ENCODE peak calls at places on chromosomes 2 and 18, in eight cellular contexts. One of them, this sample, is unnamed.

GRCh38 chr2:37230581-37230980 is 815 bp downstream of the CEBPZ start:
- DNase-seq in ureter: no peak
- DNase-seq in RPMI8226: no peak
- DNase-seq in T-helper 2 cell: no peak
- DNase-seq in activated T-cell treated with anti-CD3 and anti-CD28 coated beads for 1 hour: no peak
- DNase-seq in EL: peak
- DNase-seq in GM13977: no peak
- DNase-seq in nephron progenitor cell: peak
- DNase-seq in this sample: no peak

GRCh38 chr18:394276-394996 is 106.1 kb downstream of the COLEC12 start:
- DNase-seq in ureter: no peak
- DNase-seq in EL: no peak
- DNase-seq in T-helper 2 cell: no peak
- DNase-seq in RPMI8226: no peak
- DNase-seq in activated T-cell treated with anti-CD3 and anti-CD28 coated beads for 1 hour: no peak
- DNase-seq in GM13977: no peak
- DNase-seq in nephron progenitor cell: no peak
- DNase-seq in this sample: no peak

GRCh38 chr2:175478369-175478768 is 296.9 kb upstream of the ATP5MC3 start:
- DNase-seq in activated T-cell treated with anti-CD3 and anti-CD28 coated beads for 1 hour: no peak
- DNase-seq in GM13977: no peak
- DNase-seq in ureter: no peak
- DNase-seq in EL: peak
- DNase-seq in T-helper 2 cell: no peak
- DNase-seq in nephron progenitor cell: no peak
- DNase-seq in RPMI8226: no peak
- DNase-seq in this sample: no peak

GRCh38 chr2:156430978-156431358 is 5.2 kb upstream of the GPD2 start:
- DNase-seq in activated T-cell treated with anti-CD3 and anti-CD28 coated beads for 1 hour: no peak
- DNase-seq in ureter: no peak
- DNase-seq in RPMI8226: peak
- DNase-seq in nephron progenitor cell: no peak
- DNase-seq in EL: peak
- DNase-seq in GM13977: peak
- DNase-seq in T-helper 2 cell: no peak
- DNase-seq in this sample: no peak

GRCh38 chr18:79402209-79402576 is 6.5 kb downstream of the NFATC1 start:
- DNase-seq in activated T-cell treated with anti-CD3 and anti-CD28 coated beads for 1 hour: no peak
- DNase-seq in nephron progenitor cell: no peak
- DNase-seq in GM13977: no peak
- DNase-seq in ureter: no peak
- DNase-seq in EL: no peak
- DNase-seq in T-helper 2 cell: no peak
- DNase-seq in RPMI8226: no peak
- DNase-seq in this sample: no peak

GRCh38 chr2:20673686-20674308 is 6.9 kb downstream of the GDF7 start:
- DNase-seq in RPMI8226: no peak
- DNase-seq in EL: no peak
- DNase-seq in T-helper 2 cell: no peak
- DNase-seq in nephron progenitor cell: no peak
- DNase-seq in ureter: no peak
- DNase-seq in GM13977: peak
- DNase-seq in activated T-cell treated with anti-CD3 and anti-CD28 coated beads for 1 hour: no peak
- DNase-seq in this sample: no peak

GRCh38 chr2:190635781-190636180 is 13.1 kb upstream of the NAB1 start:
- DNase-seq in T-helper 2 cell: no peak
- DNase-seq in activated T-cell treated with anti-CD3 and anti-CD28 coated beads for 1 hour: no peak
- DNase-seq in GM13977: no peak
- DNase-seq in ureter: no peak
- DNase-seq in RPMI8226: no peak
- DNase-seq in EL: no peak
- DNase-seq in nephron progenitor cell: no peak
- DNase-seq in this sample: no peak

GRCh38 chr2:9638532-9638931 is 7.7 kb upstream of the YWHAQ start:
- DNase-seq in T-helper 2 cell: no peak
- DNase-seq in GM13977: no peak
- DNase-seq in EL: peak
- DNase-seq in RPMI8226: peak
- DNase-seq in activated T-cell treated with anti-CD3 and anti-CD28 coated beads for 1 hour: no peak
- DNase-seq in ureter: peak
- DNase-seq in nephron progenitor cell: no peak
- DNase-seq in this sample: no peak

GRCh38 chr2:156841321-156841720 is 405.1 kb downstream of the GPD2 start:
- DNase-seq in RPMI8226: peak
- DNase-seq in activated T-cell treated with anti-CD3 and anti-CD28 coated beads for 1 hour: no peak
- DNase-seq in nephron progenitor cell: no peak
- DNase-seq in ureter: no peak
- DNase-seq in GM13977: no peak
- DNase-seq in EL: no peak
- DNase-seq in T-helper 2 cell: no peak
- DNase-seq in this sample: no peak

GRCh38 chr18:45662468-45662867 is 47.2 kb downstream of the SLC14A2 start:
- DNase-seq in GM13977: no peak
- DNase-seq in ureter: no peak
- DNase-seq in activated T-cell treated with anti-CD3 and anti-CD28 coated beads for 1 hour: no peak
- DNase-seq in T-helper 2 cell: no peak
- DNase-seq in EL: peak
- DNase-seq in RPMI8226: no peak
- DNase-seq in nephron progenitor cell: no peak
- DNase-seq in this sample: no peak

GRCh38 chr18:49031511-49032188 is 80.9 kb upstream of the SMAD7 start:
- DNase-seq in RPMI8226: no peak
- DNase-seq in EL: no peak
- DNase-seq in activated T-cell treated with anti-CD3 and anti-CD28 coated beads for 1 hour: no peak
- DNase-seq in GM13977: no peak
- DNase-seq in nephron progenitor cell: no peak
- DNase-seq in T-helper 2 cell: no peak
- DNase-seq in ureter: peak
- DNase-seq in this sample: no peak

GRCh38 chr18:58891753-58892152 is 27.1 kb downstream of the ZNF532 start:
- DNase-seq in ureter: no peak
- DNase-seq in T-helper 2 cell: no peak
- DNase-seq in RPMI8226: no peak
- DNase-seq in nephron progenitor cell: no peak
- DNase-seq in activated T-cell treated with anti-CD3 and anti-CD28 coated beads for 1 hour: no peak
- DNase-seq in GM13977: no peak
- DNase-seq in EL: no peak
- DNase-seq in this sample: no peak

GRCh38 chr2:98985905-98986666 is 50.1 kb upstream of the CRACDL start:
- DNase-seq in ureter: no peak
- DNase-seq in EL: no peak
- DNase-seq in RPMI8226: no peak
- DNase-seq in nephron progenitor cell: no peak
- DNase-seq in activated T-cell treated with anti-CD3 and anti-CD28 coated beads for 1 hour: no peak
- DNase-seq in T-helper 2 cell: no peak
- DNase-seq in GM13977: peak
- DNase-seq in this sample: no peak

GRCh38 chr2:212940816-212941215 is 210.6 kb downstream of the IKZF2 start:
- DNase-seq in EL: no peak
- DNase-seq in RPMI8226: no peak
- DNase-seq in nephron progenitor cell: peak
- DNase-seq in activated T-cell treated with anti-CD3 and anti-CD28 coated beads for 1 hour: no peak
- DNase-seq in ureter: no peak
- DNase-seq in T-helper 2 cell: no peak
- DNase-seq in GM13977: no peak
- DNase-seq in this sample: no peak

GRCh38 chr2:102037681-102038080 is 45.9 kb downstream of the IL1R2 start:
- DNase-seq in EL: peak
- DNase-seq in activated T-cell treated with anti-CD3 and anti-CD28 coated beads for 1 hour: no peak
- DNase-seq in nephron progenitor cell: no peak
- DNase-seq in GM13977: no peak
- DNase-seq in T-helper 2 cell: no peak
- DNase-seq in RPMI8226: no peak
- DNase-seq in ureter: no peak
- DNase-seq in this sample: no peak

GRCh38 chr2:3198119-3198518 is 179.5 kb downstream of the EIPR1 start:
- DNase-seq in nephron progenitor cell: peak
- DNase-seq in GM13977: no peak
- DNase-seq in activated T-cell treated with anti-CD3 and anti-CD28 coated beads for 1 hour: no peak
- DNase-seq in RPMI8226: no peak
- DNase-seq in EL: no peak
- DNase-seq in ureter: no peak
- DNase-seq in T-helper 2 cell: no peak
- DNase-seq in this sample: no peak

GRCh38 chr18:51123481-51123880 is 74.0 kb downstream of the MEX3C start:
- DNase-seq in RPMI8226: no peak
- DNase-seq in ureter: no peak
- DNase-seq in EL: no peak
- DNase-seq in GM13977: no peak
- DNase-seq in activated T-cell treated with anti-CD3 and anti-CD28 coated beads for 1 hour: no peak
- DNase-seq in T-helper 2 cell: no peak
- DNase-seq in nephron progenitor cell: no peak
- DNase-seq in this sample: no peak

GRCh38 chr18:50373531-50373930 is 1.3 kb upstream of the SKA1 start:
- DNase-seq in nephron progenitor cell: no peak
- DNase-seq in ureter: no peak
- DNase-seq in activated T-cell treated with anti-CD3 and anti-CD28 coated beads for 1 hour: no peak
- DNase-seq in EL: no peak
- DNase-seq in GM13977: no peak
- DNase-seq in T-helper 2 cell: no peak
- DNase-seq in RPMI8226: no peak
- DNase-seq in this sample: no peak

GRCh38 chr2:214244847-214245246 is 166.0 kb upstream of the VWC2L start:
- DNase-seq in RPMI8226: no peak
- DNase-seq in ureter: no peak
- DNase-seq in GM13977: no peak
- DNase-seq in nephron progenitor cell: no peak
- DNase-seq in EL: peak
- DNase-seq in activated T-cell treated with anti-CD3 and anti-CD28 coated beads for 1 hour: no peak
- DNase-seq in T-helper 2 cell: no peak
- DNase-seq in this sample: no peak

GRCh38 chr2:191291471-191291870 is 46.3 kb downstream of the MYO1B start:
- DNase-seq in GM13977: no peak
- DNase-seq in T-helper 2 cell: no peak
- DNase-seq in RPMI8226: no peak
- DNase-seq in EL: peak
- DNase-seq in ureter: no peak
- DNase-seq in activated T-cell treated with anti-CD3 and anti-CD28 coated beads for 1 hour: no peak
- DNase-seq in nephron progenitor cell: no peak
- DNase-seq in this sample: no peak

GRCh38 chr2:219560893-219561178 is 10.5 kb downstream of the OBSL1 start:
- DNase-seq in EL: no peak
- DNase-seq in nephron progenitor cell: no peak
- DNase-seq in T-helper 2 cell: no peak
- DNase-seq in RPMI8226: no peak
- DNase-seq in ureter: no peak
- DNase-seq in GM13977: no peak
- DNase-seq in activated T-cell treated with anti-CD3 and anti-CD28 coated beads for 1 hour: no peak
- DNase-seq in this sample: no peak

GRCh38 chr2:153074207-153074606 is 355.8 kb downstream of the ARL6IP6 start:
- DNase-seq in EL: peak
- DNase-seq in nephron progenitor cell: no peak
- DNase-seq in RPMI8226: no peak
- DNase-seq in GM13977: no peak
- DNase-seq in ureter: no peak
- DNase-seq in activated T-cell treated with anti-CD3 and anti-CD28 coated beads for 1 hour: no peak
- DNase-seq in T-helper 2 cell: no peak
- DNase-seq in this sample: no peak

GRCh38 chr18:71503222-71503621 is 1040.9 kb downstream of the CBLN2 start:
- DNase-seq in EL: no peak
- DNase-seq in GM13977: no peak
- DNase-seq in activated T-cell treated with anti-CD3 and anti-CD28 coated beads for 1 hour: no peak
- DNase-seq in T-helper 2 cell: no peak
- DNase-seq in nephron progenitor cell: no peak
- DNase-seq in RPMI8226: no peak
- DNase-seq in ureter: no peak
- DNase-seq in this sample: no peak

GRCh38 chr18:48767090-48767670 is 183.6 kb downstream of the SMAD7 start:
- DNase-seq in T-helper 2 cell: no peak
- DNase-seq in ureter: no peak
- DNase-seq in nephron progenitor cell: peak
- DNase-seq in GM13977: no peak
- DNase-seq in EL: peak
- DNase-seq in activated T-cell treated with anti-CD3 and anti-CD28 coated beads for 1 hour: no peak
- DNase-seq in RPMI8226: no peak
- DNase-seq in this sample: no peak

GRCh38 chr2:177645241-177645640 is 252.7 kb downstream of the AGPS start:
- DNase-seq in activated T-cell treated with anti-CD3 and anti-CD28 coated beads for 1 hour: no peak
- DNase-seq in RPMI8226: no peak
- DNase-seq in ureter: no peak
- DNase-seq in nephron progenitor cell: no peak
- DNase-seq in T-helper 2 cell: no peak
- DNase-seq in GM13977: no peak
- DNase-seq in EL: no peak
- DNase-seq in this sample: no peak

GRCh38 chr2:57862153-57862552 is 184.5 kb upstream of the VRK2 start:
- DNase-seq in activated T-cell treated with anti-CD3 and anti-CD28 coated beads for 1 hour: no peak
- DNase-seq in ureter: no peak
- DNase-seq in GM13977: no peak
- DNase-seq in T-helper 2 cell: no peak
- DNase-seq in nephron progenitor cell: no peak
- DNase-seq in RPMI8226: no peak
- DNase-seq in EL: no peak
- DNase-seq in this sample: no peak

GRCh38 chr2:32688511-32688910 is 60.7 kb downstream of the TTC27 start:
- DNase-seq in ureter: no peak
- DNase-seq in T-helper 2 cell: no peak
- DNase-seq in GM13977: peak
- DNase-seq in RPMI8226: no peak
- DNase-seq in activated T-cell treated with anti-CD3 and anti-CD28 coated beads for 1 hour: no peak
- DNase-seq in EL: peak
- DNase-seq in nephron progenitor cell: no peak
- DNase-seq in this sample: no peak

GRCh38 chr2:42142476-42143184 is 26.5 kb upstream of the EML4 start:
- DNase-seq in nephron progenitor cell: no peak
- DNase-seq in EL: no peak
- DNase-seq in GM13977: no peak
- DNase-seq in T-helper 2 cell: no peak
- DNase-seq in RPMI8226: no peak
- DNase-seq in activated T-cell treated with anti-CD3 and anti-CD28 coated beads for 1 hour: no peak
- DNase-seq in ureter: no peak
- DNase-seq in this sample: no peak

GRCh38 chr2:231181848-231182247 is 16.6 kb upstream of the ARMC9 start:
- DNase-seq in activated T-cell treated with anti-CD3 and anti-CD28 coated beads for 1 hour: no peak
- DNase-seq in nephron progenitor cell: no peak
- DNase-seq in GM13977: peak
- DNase-seq in ureter: peak
- DNase-seq in RPMI8226: peak
- DNase-seq in T-helper 2 cell: no peak
- DNase-seq in EL: peak
- DNase-seq in this sample: peak

GRCh38 chr2:133039531-133039930 is 369.5 kb upstream of the LYPD1 start:
- DNase-seq in T-helper 2 cell: no peak
- DNase-seq in nephron progenitor cell: no peak
- DNase-seq in GM13977: no peak
- DNase-seq in RPMI8226: no peak
- DNase-seq in activated T-cell treated with anti-CD3 and anti-CD28 coated beads for 1 hour: no peak
- DNase-seq in ureter: no peak
- DNase-seq in EL: peak
- DNase-seq in this sample: no peak

GRCh38 chr18:8742382-8743361 is 37.3 kb downstream of the MTCL1 start:
- DNase-seq in ureter: no peak
- DNase-seq in RPMI8226: no peak
- DNase-seq in activated T-cell treated with anti-CD3 and anti-CD28 coated beads for 1 hour: no peak
- DNase-seq in GM13977: no peak
- DNase-seq in T-helper 2 cell: no peak
- DNase-seq in nephron progenitor cell: no peak
- DNase-seq in EL: no peak
- DNase-seq in this sample: no peak

This sample was measured in thoracic aorta.